ENCODE peak calls at places on chromosomes 6 and 20, in ten cellular contexts. N, Z, F, S, B, Q, V, W, D and P are unnamed samples.

GRCh38 chr6:52305948-52306767 is 21.6 kb upstream of the MCM3 start:
- DNase-seq in Q (no peak), S (no peak), D (no peak), W (no peak), Z (no peak), F (no peak), V (no peak), B (no peak), N (no peak), P (no peak)

GRCh38 chr20:43096471-43096870 is 93.2 kb downstream of the PTPRT start:
- DNase-seq in W (no peak), Q (no peak), D (no peak), S (no peak), Z (no peak), N (no peak), V (no peak), F (no peak), B (no peak), P (no peak)

GRCh38 chr20:15823718-15824117 is 749.5 kb downstream of the KIF16B start:
- DNase-seq in V (no peak), N (no peak), Q (no peak), F (no peak), D (no peak), S (no peak), Z (no peak), B (no peak), W (no peak), P (no peak)

GRCh38 chr6:169701953-169702639 is at the start of the genes C6orf120 and WDR27:
- DNase-seq in S (peak; percentile 98), W (peak; percentile 90), V (peak; percentile 98), D (peak; percentile 91), B (peak; percentile 95), Q (no peak), F (peak; percentile 94), Z (peak; percentile 90), N (peak; percentile 91), P (peak; percentile 54)

GRCh38 chr6:13278184-13278583 is 50.2 kb downstream of the TBC1D7 start:
- DNase-seq in W (no peak), S (no peak), N (no peak), Z (no peak), B (no peak), V (no peak), F (no peak), Q (no peak), D (no peak), P (no peak)

GRCh38 chr20:32832664-32833063 is 12.9 kb downstream of the MAPRE1 start:
- DNase-seq in Z (no peak), B (no peak), N (no peak), D (no peak), W (no peak), F (no peak), S (no peak), Q (no peak), V (no peak), P (no peak)

GRCh38 chr20:35275741-35276251 is 2.1 kb downstream of the MMP24OS start:
- DNase-seq in D (no peak), Q (no peak), F (no peak), B (no peak), S (no peak), V (no peak), N (no peak), W (no peak), Z (no peak), P (no peak)

GRCh38 chr6:3911614-3912336 is 62.6 kb downstream of the FAM50B start:
- DNase-seq in N (peak; percentile 48), Z (peak; percentile 50), S (peak; percentile 71), W (peak; percentile 43), Q (peak; percentile 38), F (peak; percentile 90), D (no peak), B (peak; percentile 82), V (no peak), P (peak; percentile 73)

GRCh38 chr6:137700751-137701477 is 166.1 kb upstream of the TNFAIP3 start:
- DNase-seq in W (no peak), Q (no peak), N (no peak), F (peak; percentile 93), S (no peak), D (peak; percentile 24), B (no peak), Z (no peak), V (no peak), P (no peak)

GRCh38 chr6:139442188-139442625 is 67.8 kb upstream of the CITED2 start:
- DNase-seq in N (no peak), Z (no peak), Q (no peak), F (no peak), B (no peak), S (no peak), W (no peak), D (no peak), V (no peak), P (no peak)

GRCh38 chr6:24935753-24936152 is at the start of gene RIPOR2:
- DNase-seq in F (no peak), Q (no peak), N (no peak), Z (no peak), W (no peak), V (no peak), B (no peak), D (no peak), S (no peak), P (no peak)

GRCh38 chr6:135600086-135600702 is 102.7 kb upstream of the AHI1 start:
- DNase-seq in D (no peak), Q (no peak), S (no peak), N (no peak), V (no peak), Z (no peak), F (no peak), B (no peak), W (no peak), P (no peak)

GRCh38 chr6:77038801-77039200 is 424.5 kb downstream of the HTR1B start:
- DNase-seq in B (no peak), Z (no peak), Q (no peak), S (no peak), N (no peak), F (peak; percentile 47), D (no peak), W (peak; percentile 2), V (no peak), P (no peak)

GRCh38 chr6:56079761-56080540 is 167.4 kb downstream of the COL21A1 start:
- DNase-seq in B (no peak), V (no peak), N (no peak), D (no peak), S (no peak), F (peak; percentile 74), W (no peak), Z (no peak), Q (no peak), P (no peak)

DNA sequence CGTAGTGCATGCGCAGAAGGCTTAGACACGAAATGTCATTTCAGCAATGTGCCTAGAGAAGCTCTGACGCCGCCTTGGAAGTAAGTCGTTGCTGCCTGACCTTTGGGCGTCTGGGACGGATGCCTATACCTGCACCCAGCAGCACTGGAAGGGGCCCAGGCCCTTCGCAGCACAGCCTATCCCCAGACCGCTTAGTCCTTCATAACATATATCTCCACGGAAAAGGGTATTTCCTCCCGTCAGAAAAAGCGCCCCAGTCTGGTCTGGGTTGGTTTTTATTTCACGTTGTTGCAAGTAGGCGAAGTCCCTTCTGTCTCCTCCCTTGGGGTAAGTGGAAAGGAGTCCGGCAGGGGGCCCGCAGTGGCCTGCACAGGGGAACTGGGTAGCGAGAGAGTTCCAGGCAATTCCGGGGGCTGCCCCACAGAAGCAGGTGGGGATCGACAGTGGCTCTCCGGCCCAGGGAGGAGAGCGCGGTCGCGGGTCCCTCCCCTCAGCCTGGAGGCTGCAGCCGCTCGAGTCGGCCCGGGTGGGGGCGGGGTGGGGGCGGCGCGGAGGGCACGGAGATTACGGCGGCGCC is 558 bp upstream of the EYA4 start:
- DNase-seq in B (no peak), V (no peak), S (peak; percentile 59), W (no peak), D (no peak), Q (no peak), F (no peak), N (no peak), Z (peak; percentile 46), P (no peak)
- H3K4me3 ChIP-seq in B (peak overlapping the region; percentile 27), V (peak overlapping the region; percentile 9), S (peak overlapping the region; percentile 93), W (peak overlapping the region; percentile 85), D (peak overlapping the region; percentile 36), Q (no peak overlapping the region), F (no peak overlapping the region), N (no peak overlapping the region), Z (peak overlapping the region; percentile 69), P (no peak overlapping the region)

GRCh38 chr6:91243436-91243835 is 656.6 kb upstream of the MAP3K7 start:
- DNase-seq in W (no peak), V (no peak), F (no peak), Q (no peak), D (no peak), N (no peak), Z (no peak), S (no peak), B (no peak), P (no peak)
- H3K4me3 ChIP-seq in W (no peak overlapping the region), V (no peak overlapping the region), F (no peak overlapping the region), Q (no peak overlapping the region), D (no peak overlapping the region), N (no peak overlapping the region), Z (no peak overlapping the region), S (no peak overlapping the region), B (no peak overlapping the region), P (no peak overlapping the region)

GRCh38 chr6:146028250-146028789 is 542 bp upstream of the GRM1 start:
- DNase-seq in D (no peak), F (peak; percentile 56), V (peak; percentile 44), W (peak; percentile 8), B (no peak), Z (peak; percentile 12), N (no peak), S (peak; percentile 59), Q (no peak), P (no peak)
- H3K4me3 ChIP-seq in D (no peak overlapping the region), F (peak overlapping the region; percentile 39), V (no peak overlapping the region), W (no peak overlapping the region), B (no peak overlapping the region), Z (no peak overlapping the region), N (no peak overlapping the region), S (no peak overlapping the region), Q (no peak overlapping the region), P (peak overlapping the region; percentile 8)

GRCh38 chr6:38306915-38307314 is 332.8 kb downstream of the BTBD9 start:
- DNase-seq in D (no peak), N (no peak), W (no peak), B (no peak), S (no peak), Q (no peak), F (peak; percentile 9), V (no peak), Z (no peak), P (no peak)

GRCh38 chr6:38307730-38308129 is 332.0 kb downstream of the BTBD9 start:
- DNase-seq in Z (no peak), W (no peak), F (peak; percentile 17), N (no peak), Q (no peak), S (no peak), B (no peak), D (no peak), V (no peak), P (no peak)

GRCh38 chr6:38305995-38306681 is 333.6 kb downstream of the BTBD9 start:
- DNase-seq in S (no peak), V (no peak), D (no peak), Z (no peak), N (no peak), W (no peak), Q (no peak), B (no peak), F (no peak), P (no peak)

DNA sequence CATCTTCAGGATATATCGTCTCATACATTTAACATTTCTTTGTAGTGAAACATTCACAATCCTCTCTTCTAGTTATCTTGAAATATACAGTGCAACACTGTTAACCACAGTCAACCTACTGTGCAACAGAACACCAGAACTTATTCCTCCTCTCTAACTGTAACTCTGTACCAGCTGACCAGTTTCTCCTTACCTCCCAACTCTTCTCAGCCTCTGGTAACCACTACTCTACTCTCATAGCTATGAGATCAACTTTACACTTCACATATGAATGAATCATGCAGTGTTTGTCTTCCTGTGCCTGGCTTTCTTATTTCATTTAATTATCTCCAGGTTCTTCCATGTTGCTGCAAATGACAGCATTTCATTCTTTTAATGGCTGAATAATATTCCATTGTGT is 337.6 kb downstream of the BTBD9 start:
- DNase-seq in F (no peak), V (no peak), B (no peak), W (no peak), D (no peak), Z (no peak), Q (no peak), S (no peak), N (no peak), P (no peak)
- H3K4me3 ChIP-seq in F (no peak overlapping the region), V (no peak overlapping the region), B (no peak overlapping the region), W (no peak overlapping the region), D (no peak overlapping the region), Z (no peak overlapping the region), Q (no peak overlapping the region), S (no peak overlapping the region), N (no peak overlapping the region), P (no peak overlapping the region)